ENCODE peak calls at places on chromosome 3, in nine cellular contexts. F, C, U, V, X, B, A, G and D are unnamed samples.

GRCh38 chr3:127005864-127006500 is 23.1 kb downstream of the PLXNA1 start:
- DNase-seq in C (no peak), B (peak), X (no peak), U (no peak), F (no peak), A (no peak), G (no peak), V (no peak), D (no peak)

GRCh38 chr3:170589113-170589512 is 3.2 kb upstream of the SLC7A14 start:
- DNase-seq in U (no peak), C (no peak), G (no peak), B (peak), V (no peak), F (no peak), X (no peak), A (peak), D (no peak)

GRCh38 chr3:158749526-158749925 is 17.3 kb upstream of the RARRES1 start:
- DNase-seq in U (no peak), A (no peak), F (no peak), G (no peak), V (no peak), C (no peak), B (no peak), X (no peak), D (no peak)

GRCh38 chr3:184590795-184591194 is 29.2 kb downstream of the EPHB3 start:
- DNase-seq in B (peak), G (no peak), F (no peak), A (peak), V (no peak), X (no peak), C (no peak), U (no peak), D (no peak)

GRCh38 chr3:104604326-104605010 is 762.2 kb upstream of the ALCAM start:
- DNase-seq in G (no peak), B (peak), X (no peak), V (no peak), C (peak), F (no peak), U (no peak), A (peak), D (peak)

GRCh38 chr3:127221062-127222035 is 28.4 kb downstream of the PRR23E start:
- DNase-seq in G (no peak), B (no peak), C (no peak), V (no peak), A (no peak), U (no peak), X (no peak), F (no peak), D (no peak)

GRCh38 chr3:72288955-72289707 is 504.2 kb upstream of the PROK2 start:
- DNase-seq in B (peak), F (no peak), C (no peak), X (no peak), G (no peak), U (peak), A (no peak), V (no peak), D (no peak)

GRCh38 chr3:17845026-17845425 is 102.6 kb upstream of the TBC1D5 start:
- DNase-seq in U (no peak), B (no peak), V (no peak), F (no peak), G (no peak), C (no peak), X (no peak), A (no peak), D (no peak)

GRCh38 chr3:109392293-109392692 is 54.9 kb upstream of the DPPA4 start:
- DNase-seq in V (no peak), B (no peak), X (no peak), U (no peak), C (no peak), A (no peak), F (no peak), G (no peak), D (no peak)

GRCh38 chr3:167895684-167896083 is 160.2 kb downstream of the SERPINI1 start:
- DNase-seq in A (peak), B (no peak), G (no peak), U (peak), C (no peak), F (no peak), V (no peak), X (no peak), D (no peak)

GRCh38 chr3:105598047-105598796 is 231.5 kb downstream of the ALCAM start:
- DNase-seq in C (peak), F (no peak), B (peak), X (no peak), V (no peak), U (no peak), G (no peak), A (no peak), D (peak)

GRCh38 chr3:59444676-59445075 is 394.9 kb upstream of the CFAP20DC start:
- DNase-seq in F (no peak), V (no peak), C (no peak), U (no peak), A (no peak), X (no peak), G (no peak), B (no peak), D (no peak)

GRCh38 chr3:22971497-22971896 is 231.6 kb upstream of the UBE2E2 start:
- DNase-seq in C (no peak), A (no peak), G (no peak), B (no peak), V (no peak), F (no peak), X (no peak), U (peak), D (no peak)

GRCh38 chr3:63814300-63814699 is 4.8 kb upstream of the C3orf49 start:
- DNase-seq in U (peak), C (no peak), V (no peak), F (no peak), B (peak), X (no peak), A (no peak), G (no peak), D (no peak)

GRCh38 chr3:144052275-144052674 is 80.7 kb downstream of the DIPK2A start:
- DNase-seq in F (no peak), X (no peak), G (no peak), B (no peak), U (no peak), C (no peak), V (no peak), A (no peak), D (no peak)

GRCh38 chr3:188270423-188270972 is 116.5 kb downstream of the LPP start:
- DNase-seq in F (no peak), A (no peak), G (no peak), V (no peak), C (no peak), B (peak), X (no peak), U (no peak), D (peak)

GRCh38 chr3:123773681-123774431 is 110.3 kb downstream of the MYLK start:
- DNase-seq in V (no peak), C (no peak), G (no peak), X (no peak), A (no peak), F (no peak), U (no peak), B (peak), D (no peak)

GRCh38 chr3:5292512-5292911 is 105.0 kb downstream of the EDEM1 start:
- DNase-seq in G (no peak), A (no peak), X (no peak), C (no peak), U (no peak), V (no peak), B (no peak), F (no peak), D (no peak)

GRCh38 chr3:42719002-42719401 is 16.4 kb upstream of the HHATL start:
- DNase-seq in A (no peak), C (no peak), G (no peak), B (no peak), V (no peak), X (no peak), F (no peak), U (no peak), D (no peak)

GRCh38 chr3:171459130-171459941 is 869 bp downstream of the TNIK start:
- DNase-seq in G (no peak), B (peak), V (peak), X (no peak), U (peak), C (no peak), A (peak), F (peak), D (peak)

GRCh38 chr3:115819785-115820384 is 196.6 kb downstream of the GAP43 start:
- DNase-seq in B (peak), X (peak), U (peak), C (peak), G (no peak), A (peak), V (peak), F (peak), D (peak)

GRCh38 chr3:182484184-182484583 is 309.1 kb upstream of the ATP11B start:
- DNase-seq in X (no peak), U (no peak), V (no peak), B (no peak), C (no peak), G (no peak), A (peak), F (no peak), D (no peak)

GRCh38 chr3:149085828-149086231 is 503 bp downstream of the HLTF start:
- DNase-seq in U (peak), F (no peak), A (no peak), G (no peak), X (no peak), B (peak), V (no peak), C (no peak), D (peak)

GRCh38 chr3:177441813-177442646 is 244.7 kb upstream of the TBL1XR1 start:
- DNase-seq in C (no peak), G (no peak), V (no peak), U (no peak), F (no peak), A (no peak), X (no peak), B (peak), D (no peak)

GRCh38 chr3:106114220-106114619 is 245.4 kb upstream of the CBLB start:
- DNase-seq in B (peak), C (no peak), G (no peak), V (no peak), F (no peak), U (no peak), A (no peak), X (no peak), D (no peak)

GRCh38 chr3:179227349-179227748 is 23.6 kb downstream of the KCNMB3 start:
- DNase-seq in C (peak), B (peak), V (no peak), A (no peak), F (no peak), X (no peak), U (no peak), G (no peak), D (no peak)

GRCh38 chr3:28916713-28917499 is 364.0 kb upstream of the RBMS3 start:
- DNase-seq in F (no peak), V (no peak), X (peak), B (peak), A (peak), C (no peak), G (peak), U (peak), D (peak)

GRCh38 chr3:132382267-132382666 is 35.0 kb upstream of the DNAJC13 start:
- DNase-seq in F (no peak), U (no peak), G (no peak), X (no peak), C (no peak), A (no peak), B (no peak), V (no peak), D (no peak)

GRCh38 chr3:128072454-128073184 is 20.4 kb downstream of the SEC61A1 start:
- DNase-seq in U (no peak), G (peak), X (no peak), B (no peak), A (no peak), F (no peak), C (no peak), V (no peak), D (no peak)

GRCh38 chr3:50296721-50297383 is 2.4 kb downstream of the HYAL3 start:
- DNase-seq in F (no peak), C (no peak), X (no peak), G (no peak), A (no peak), U (peak), B (no peak), V (no peak), D (no peak)

GRCh38 chr3:169034401-169034800 is 629.1 kb downstream of the MECOM start:
- DNase-seq in F (no peak), A (no peak), V (no peak), C (no peak), U (no peak), G (no peak), B (peak), X (no peak), D (no peak)

GRCh38 chr3:134038071-134038491 is 8.4 kb upstream of the SLCO2A1 start:
- DNase-seq in X (no peak), G (peak), A (no peak), B (no peak), U (no peak), F (no peak), C (no peak), V (no peak), D (no peak)

GRCh38 chr3:13332158-13332557 is 88.0 kb downstream of the NUP210 start:
- DNase-seq in V (no peak), C (no peak), G (no peak), A (peak), B (no peak), F (no peak), X (no peak), U (no peak), D (no peak)

GRCh38 chr3:196868297-196868661 is 559 bp downstream of the SENP5 start:
- DNase-seq in X (no peak), F (no peak), C (no peak), U (peak), G (no peak), A (peak), B (peak), V (no peak), D (no peak)

GRCh38 chr3:134366928-134367352 is 7.3 kb downstream of the AMOTL2 start:
- DNase-seq in X (peak), C (no peak), A (no peak), G (peak), V (no peak), B (no peak), F (no peak), U (no peak), D (no peak)

GRCh38 chr3:99023590-99024192 is 122.2 kb upstream of the DCBLD2 start:
- DNase-seq in X (no peak), V (no peak), F (no peak), C (peak), A (peak), B (peak), G (no peak), U (peak), D (peak)

GRCh38 chr3:59286791-59287531 is 237.1 kb upstream of the CFAP20DC start:
- DNase-seq in F (no peak), V (no peak), A (peak), X (no peak), B (peak), G (peak), U (no peak), C (no peak), D (no peak)

GRCh38 chr3:142894493-142894892 is 5.6 kb upstream of the PCOLCE2 start:
- DNase-seq in F (no peak), V (no peak), A (peak), G (no peak), B (no peak), C (no peak), U (no peak), X (no peak), D (no peak)

GRCh38 chr3:94032187-94032586 is 3.8 kb upstream of the STX19 start:
- DNase-seq in X (no peak), U (no peak), G (no peak), F (no peak), B (peak), C (no peak), V (no peak), A (no peak), D (no peak)